ENCODE peak calls at places on chromosomes 2 and 18, in eight cellular contexts. One of them, this sample, is unnamed.

GRCh38 chr2:162677476-162677875 is 161.1 kb downstream of the KCNH7 start:
- DNase-seq in HepG2: no peak
- DNase-seq in transverse colon: no peak
- DNase-seq in breast epithelium: no peak
- DNase-seq in HCT116: no peak
- DNase-seq in spleen: no peak
- DNase-seq in Panc1: no peak
- DNase-seq in sigmoid colon: no peak
- DNase-seq in this sample: no peak

GRCh38 chr2:239002960-239003932 is 155.4 kb downstream of the TWIST2 start:
- DNase-seq in HepG2: no peak
- DNase-seq in HCT116: no peak
- DNase-seq in Panc1: no peak
- DNase-seq in breast epithelium: no peak
- DNase-seq in transverse colon: no peak
- DNase-seq in spleen: peak; percentile 54
- DNase-seq in sigmoid colon: peak; percentile 66
- DNase-seq in this sample: no peak

GRCh38 chr2:3059111-3059990 is 318.3 kb downstream of the EIPR1 start:
- DNase-seq in sigmoid colon: no peak
- DNase-seq in breast epithelium: no peak
- DNase-seq in HCT116: no peak
- DNase-seq in spleen: no peak
- DNase-seq in transverse colon: no peak
- DNase-seq in Panc1: no peak
- DNase-seq in HepG2: no peak
- DNase-seq in this sample: no peak

GRCh38 chr18:46338213-46338612 is 234.0 kb downstream of the HAUS1 start:
- DNase-seq in breast epithelium: no peak
- DNase-seq in HepG2: no peak
- DNase-seq in HCT116: no peak
- DNase-seq in sigmoid colon: peak; percentile 30
- DNase-seq in spleen: peak; percentile 35
- DNase-seq in transverse colon: no peak
- DNase-seq in Panc1: no peak
- DNase-seq in this sample: no peak

GRCh38 chr2:182592691-182593393 is 123.2 kb upstream of the DNAJC10 start:
- DNase-seq in transverse colon: no peak
- DNase-seq in sigmoid colon: no peak
- DNase-seq in Panc1: no peak
- DNase-seq in spleen: no peak
- DNase-seq in breast epithelium: no peak
- DNase-seq in HCT116: peak; percentile 3
- DNase-seq in HepG2: no peak
- DNase-seq in this sample: no peak

GRCh38 chr2:101473911-101474751 is 781 bp downstream of the RFX8 start:
- DNase-seq in spleen: peak; percentile 85
- DNase-seq in transverse colon: peak; percentile 16
- DNase-seq in breast epithelium: no peak
- DNase-seq in HCT116: no peak
- DNase-seq in sigmoid colon: peak; percentile 75
- DNase-seq in HepG2: no peak
- DNase-seq in Panc1: no peak
- DNase-seq in this sample: peak; percentile 40

GRCh38 chr2:184558713-184559464 is 39.4 kb upstream of the ZNF804A start:
- DNase-seq in breast epithelium: no peak
- DNase-seq in HepG2: no peak
- DNase-seq in Panc1: no peak
- DNase-seq in HCT116: no peak
- DNase-seq in spleen: no peak
- DNase-seq in transverse colon: no peak
- DNase-seq in sigmoid colon: no peak
- DNase-seq in this sample: no peak

GRCh38 chr18:51196811-51197660 is 445 bp downstream of the MEX3C start:
- DNase-seq in breast epithelium: peak; percentile 64
- DNase-seq in Panc1: no peak
- DNase-seq in HCT116: no peak
- DNase-seq in spleen: peak; percentile 94
- DNase-seq in transverse colon: peak; percentile 64
- DNase-seq in HepG2: no peak
- DNase-seq in sigmoid colon: peak; percentile 82
- DNase-seq in this sample: peak; percentile 59

GRCh38 chr18:13051950-13052349 is 60.8 kb downstream of the CEP192 start:
- DNase-seq in breast epithelium: no peak
- DNase-seq in transverse colon: no peak
- DNase-seq in spleen: peak; percentile 83
- DNase-seq in HCT116: no peak
- DNase-seq in HepG2: no peak
- DNase-seq in sigmoid colon: no peak
- DNase-seq in Panc1: no peak
- DNase-seq in this sample: peak; percentile 89

GRCh38 chr2:134173338-134174016 is 80.4 kb upstream of the MGAT5 start:
- DNase-seq in HepG2: no peak
- DNase-seq in HCT116: no peak
- DNase-seq in breast epithelium: no peak
- DNase-seq in transverse colon: peak; percentile 77
- DNase-seq in sigmoid colon: no peak
- DNase-seq in Panc1: no peak
- DNase-seq in spleen: no peak
- DNase-seq in this sample: no peak

GRCh38 chr18:52228158-52228557 is 111.8 kb upstream of the DCC start:
- DNase-seq in Panc1: no peak
- DNase-seq in transverse colon: no peak
- DNase-seq in HepG2: no peak
- DNase-seq in HCT116: no peak
- DNase-seq in breast epithelium: no peak
- DNase-seq in spleen: no peak
- DNase-seq in sigmoid colon: no peak
- DNase-seq in this sample: no peak

GRCh38 chr2:201191132-201191875 is 8.4 kb downstream of the CASP10 start:
- DNase-seq in HepG2: peak; percentile 46
- DNase-seq in HCT116: no peak
- DNase-seq in Panc1: no peak
- DNase-seq in breast epithelium: no peak
- DNase-seq in spleen: no peak
- DNase-seq in sigmoid colon: no peak
- DNase-seq in transverse colon: no peak
- DNase-seq in this sample: peak; percentile 79

GRCh38 chr2:168119519-168120141 is 127.8 kb downstream of the STK39 start:
- DNase-seq in HepG2: peak; percentile 58
- DNase-seq in HCT116: peak; percentile 41
- DNase-seq in breast epithelium: no peak
- DNase-seq in spleen: no peak
- DNase-seq in sigmoid colon: no peak
- DNase-seq in transverse colon: no peak
- DNase-seq in Panc1: peak; percentile 41
- DNase-seq in this sample: peak; percentile 37

GRCh38 chr2:2910259-2910658 is 467.4 kb downstream of the EIPR1 start:
- DNase-seq in Panc1: no peak
- DNase-seq in HepG2: no peak
- DNase-seq in spleen: no peak
- DNase-seq in transverse colon: no peak
- DNase-seq in sigmoid colon: no peak
- DNase-seq in breast epithelium: no peak
- DNase-seq in HCT116: no peak
- DNase-seq in this sample: no peak

GRCh38 chr2:220174826-220175225 is 547.4 kb downstream of the SLC4A3 start:
- DNase-seq in transverse colon: no peak
- DNase-seq in breast epithelium: no peak
- DNase-seq in Panc1: no peak
- DNase-seq in HCT116: no peak
- DNase-seq in HepG2: no peak
- DNase-seq in spleen: no peak
- DNase-seq in sigmoid colon: no peak
- DNase-seq in this sample: no peak

GRCh38 chr2:240238201-240238600 is 97.7 kb upstream of the OTOS start:
- DNase-seq in spleen: no peak
- DNase-seq in sigmoid colon: no peak
- DNase-seq in Panc1: no peak
- DNase-seq in breast epithelium: no peak
- DNase-seq in transverse colon: no peak
- DNase-seq in HCT116: no peak
- DNase-seq in HepG2: no peak
- DNase-seq in this sample: no peak

DNA sequence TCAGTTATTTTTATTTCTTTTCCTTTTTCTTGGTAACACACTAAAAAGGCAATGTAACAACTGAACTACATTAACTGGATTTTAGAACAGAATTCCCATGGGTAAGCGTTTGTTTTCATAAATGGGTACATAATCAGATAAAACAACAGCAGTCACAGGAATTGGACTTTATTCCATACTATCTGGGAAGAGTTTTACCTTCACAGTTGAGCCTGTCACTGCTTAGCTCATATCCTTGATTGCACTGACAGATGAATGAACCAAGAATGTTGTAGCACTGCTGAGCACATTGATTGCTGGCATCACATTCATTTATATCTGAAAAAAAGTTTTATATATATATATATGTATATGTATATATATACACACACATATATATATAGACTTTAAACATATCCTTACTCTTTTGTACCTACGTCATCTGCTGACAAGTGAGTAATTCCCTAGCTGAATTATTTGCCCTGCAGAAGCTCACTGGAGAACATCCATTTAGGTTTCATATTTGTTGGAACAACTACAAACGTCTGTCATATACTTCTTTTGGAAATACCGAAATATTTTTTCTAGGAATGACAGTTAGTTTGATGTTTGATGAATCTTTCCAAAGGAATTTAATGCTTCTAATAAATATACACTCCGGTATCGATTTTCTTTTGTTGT is 47.0 kb downstream of the EFEMP1 start:
- DNase-seq in sigmoid colon: no peak
- DNase-seq in HCT116: no peak
- DNase-seq in HepG2: no peak
- DNase-seq in Panc1: no peak
- DNase-seq in spleen: no peak
- DNase-seq in breast epithelium: no peak
- DNase-seq in transverse colon: no peak
- DNase-seq in this sample: no peak
- TF ChIP-seq POLR2AphosphoS5 in sigmoid colon: no peak
- TF ChIP-seq POLR2AphosphoS5 in HCT116: no peak
- TF ChIP-seq POLR2AphosphoS5 in HepG2: no peak
- TF ChIP-seq POLR2AphosphoS5 in Panc1: no peak
- TF ChIP-seq POLR2AphosphoS5 in spleen: no peak
- TF ChIP-seq POLR2AphosphoS5 in breast epithelium: no peak
- TF ChIP-seq POLR2AphosphoS5 in transverse colon: no peak
- TF ChIP-seq POLR2AphosphoS5 in this sample: no peak

GRCh38 chr2:177164131-177164530 is 48.5 kb upstream of the HNRNPA3 start:
- DNase-seq in Panc1: no peak
- DNase-seq in sigmoid colon: no peak
- DNase-seq in breast epithelium: no peak
- DNase-seq in spleen: no peak
- DNase-seq in HCT116: no peak
- DNase-seq in HepG2: no peak
- DNase-seq in transverse colon: no peak
- DNase-seq in this sample: no peak

GRCh38 chr2:177169810-177170514 is 42.6 kb upstream of the HNRNPA3 start:
- DNase-seq in breast epithelium: no peak
- DNase-seq in spleen: no peak
- DNase-seq in HCT116: no peak
- DNase-seq in sigmoid colon: no peak
- DNase-seq in Panc1: no peak
- DNase-seq in transverse colon: no peak
- DNase-seq in HepG2: peak; percentile 86
- DNase-seq in this sample: no peak

GRCh38 chr2:177164584-177165052 is 48.0 kb upstream of the HNRNPA3 start:
- DNase-seq in spleen: peak; percentile 90
- DNase-seq in breast epithelium: peak; percentile 77
- DNase-seq in sigmoid colon: peak; percentile 92
- DNase-seq in HCT116: peak; percentile 68
- DNase-seq in transverse colon: peak; percentile 89
- DNase-seq in Panc1: peak; percentile 84
- DNase-seq in HepG2: peak; percentile 82
- DNase-seq in this sample: peak; percentile 81

GRCh38 chr2:177165103-177165583 is 47.5 kb upstream of the HNRNPA3 start:
- DNase-seq in HCT116: no peak
- DNase-seq in breast epithelium: no peak
- DNase-seq in spleen: no peak
- DNase-seq in Panc1: no peak
- DNase-seq in transverse colon: peak; percentile 24
- DNase-seq in sigmoid colon: peak; percentile 76
- DNase-seq in HepG2: no peak
- DNase-seq in this sample: peak; percentile 23

GRCh38 chr2:177165731-177166711 is 46.6 kb upstream of the HNRNPA3 start:
- DNase-seq in Panc1: no peak
- DNase-seq in breast epithelium: no peak
- DNase-seq in spleen: no peak
- DNase-seq in sigmoid colon: no peak
- DNase-seq in transverse colon: peak; percentile 22
- DNase-seq in HepG2: peak; percentile 91
- DNase-seq in HCT116: no peak
- DNase-seq in this sample: peak; percentile 24
- H3K4me3 ChIP-seq in Panc1: peak overlapping the region; percentile 32
- H3K4me3 ChIP-seq in breast epithelium: peak overlapping the region; percentile 42
- H3K4me3 ChIP-seq in spleen: no peak overlapping the region
- H3K4me3 ChIP-seq in sigmoid colon: peak overlapping the region; percentile 43
- H3K4me3 ChIP-seq in transverse colon: no peak overlapping the region
- H3K4me3 ChIP-seq in HepG2: peak overlapping the region; percentile 50
- H3K4me3 ChIP-seq in HCT116: peak overlapping the region; percentile 50
- H3K4me3 ChIP-seq in this sample: no peak overlapping the region

GRCh38 chr2:176084629-176085119 is 912 bp upstream of the EVX2 start:
- DNase-seq in spleen: no peak
- DNase-seq in breast epithelium: no peak
- DNase-seq in sigmoid colon: no peak
- DNase-seq in HCT116: no peak
- DNase-seq in transverse colon: no peak
- DNase-seq in Panc1: no peak
- DNase-seq in HepG2: no peak
- DNase-seq in this sample: no peak

GRCh38 chr2:176081993-176082884 is 1.5 kb downstream of the EVX2 start:
- DNase-seq in spleen: no peak
- DNase-seq in breast epithelium: no peak
- DNase-seq in HepG2: no peak
- DNase-seq in sigmoid colon: no peak
- DNase-seq in transverse colon: no peak
- DNase-seq in Panc1: no peak
- DNase-seq in HCT116: no peak
- DNase-seq in this sample: no peak

GRCh38 chr2:176085120-176085788 is 1.5 kb upstream of the EVX2 start:
- DNase-seq in HCT116: no peak
- DNase-seq in Panc1: no peak
- DNase-seq in HepG2: no peak
- DNase-seq in sigmoid colon: no peak
- DNase-seq in breast epithelium: no peak
- DNase-seq in spleen: no peak
- DNase-seq in transverse colon: no peak
- DNase-seq in this sample: no peak

GRCh38 chr2:176082885-176083731 is 654 bp downstream of the EVX2 start:
- DNase-seq in HepG2: no peak
- DNase-seq in sigmoid colon: no peak
- DNase-seq in transverse colon: no peak
- DNase-seq in HCT116: no peak
- DNase-seq in spleen: no peak
- DNase-seq in breast epithelium: no peak
- DNase-seq in Panc1: no peak
- DNase-seq in this sample: no peak

GRCh38 chr2:176083796-176084261 is at the start of gene EVX2:
- DNase-seq in spleen: no peak
- DNase-seq in Panc1: no peak
- DNase-seq in breast epithelium: no peak
- DNase-seq in HepG2: no peak
- DNase-seq in HCT116: no peak
- DNase-seq in transverse colon: no peak
- DNase-seq in sigmoid colon: no peak
- DNase-seq in this sample: no peak
- TF ChIP-seq POLR2AphosphoS5 in spleen: no peak
- TF ChIP-seq POLR2AphosphoS5 in Panc1: no peak
- TF ChIP-seq POLR2AphosphoS5 in breast epithelium: no peak
- TF ChIP-seq POLR2AphosphoS5 in HepG2: no peak
- TF ChIP-seq POLR2AphosphoS5 in HCT116: no peak
- TF ChIP-seq POLR2AphosphoS5 in transverse colon: no peak
- TF ChIP-seq POLR2AphosphoS5 in sigmoid colon: peak; percentile 13
- TF ChIP-seq POLR2AphosphoS5 in this sample: no peak

GRCh38 chr2:176395273-176395854 is 126.1 kb downstream of the MTX2 start:
- DNase-seq in Panc1: peak; percentile 36
- DNase-seq in HCT116: no peak
- DNase-seq in breast epithelium: no peak
- DNase-seq in sigmoid colon: no peak
- DNase-seq in spleen: no peak
- DNase-seq in HepG2: no peak
- DNase-seq in transverse colon: no peak
- DNase-seq in this sample: no peak
- H3K4me3 ChIP-seq in Panc1: peak overlapping the region; percentile 7
- H3K4me3 ChIP-seq in HCT116: no peak overlapping the region
- H3K4me3 ChIP-seq in breast epithelium: no peak overlapping the region
- H3K4me3 ChIP-seq in sigmoid colon: no peak overlapping the region
- H3K4me3 ChIP-seq in spleen: no peak overlapping the region
- H3K4me3 ChIP-seq in HepG2: no peak overlapping the region
- H3K4me3 ChIP-seq in transverse colon: no peak overlapping the region
- H3K4me3 ChIP-seq in this sample: no peak overlapping the region

This sample was measured in HL-60.